ENCODE peak calls at places on chromosomes 6 and 20, in six cellular contexts. E is HFFc6; C is globus pallidus; W is stimulated activated CD8-positive, alpha-beta memory T cell treated with anti-CD3 and anti-CD28 coated beads, Interleukin-7, amount 100 ng/mL, for 4 hours; Z is Peyer's patch; X is NCI-H82. U is an unnamed sample.
A peak's percentile ranks its signal among the peaks of the same experiment; 100 is the strongest.

GRCh38 chr6:121510568-121511177 is 75.2 kb downstream of the GJA1 start:
- DNase-seq in C (no peak), X (no peak), E (no peak), W (no peak), Z (no peak), U (no peak)

GRCh38 chr20:12177657-12178293 is 260.1 kb downstream of the BTBD3 start:
- DNase-seq in Z (no peak), C (peak; percentile 26), W (no peak), E (no peak), X (no peak), U (no peak)

GRCh38 chr6:48560408-48560807 is 449.4 kb upstream of the PTCHD4 start:
- DNase-seq in X (no peak), Z (no peak), C (no peak), W (no peak), E (peak; percentile 22), U (peak; percentile 48)

GRCh38 chr20:6708010-6708409 is 59.5 kb upstream of the BMP2 start:
- DNase-seq in W (no peak), E (no peak), X (no peak), Z (no peak), C (no peak), U (peak; percentile 68)

GRCh38 chr6:36443951-36444428 is 1.2 kb downstream of the KCTD20 start:
- DNase-seq in X (peak; percentile 86), Z (no peak), W (no peak), E (peak; percentile 15), C (peak; percentile 9), U (no peak)

GRCh38 chr20:19929749-19930148 is 87.4 kb upstream of the NAA20 start:
- DNase-seq in X (no peak), C (no peak), W (no peak), E (no peak), Z (no peak), U (no peak)

GRCh38 chr6:27771240-27771639 is 141.0 kb downstream of the OR2B2 start:
- DNase-seq in C (no peak), X (peak; percentile 42), Z (no peak), E (no peak), W (no peak), U (no peak)

GRCh38 chr6:168363302-168363701 is 43.7 kb upstream of the DACT2 start:
- DNase-seq in E (no peak), Z (no peak), W (no peak), X (no peak), C (no peak), U (no peak)

GRCh38 chr6:13761361-13762036 is 49.9 kb upstream of the RANBP9 start:
- DNase-seq in E (peak; percentile 1), W (no peak), C (no peak), X (no peak), Z (no peak), U (no peak)

GRCh38 chr6:85580104-85580877 is 13.4 kb downstream of the SNX14 start:
- DNase-seq in W (no peak), X (no peak), Z (no peak), E (no peak), C (no peak), U (no peak)

GRCh38 chr6:21873562-21873961 is 280.0 kb downstream of the SOX4 start:
- DNase-seq in C (no peak), Z (no peak), W (no peak), X (no peak), E (peak; percentile 91), U (peak; percentile 97)

GRCh38 chr6:136784910-136785746 is 7.1 kb downstream of the MAP3K5 start:
- DNase-seq in C (peak; percentile 49), X (peak; percentile 13), W (no peak), E (no peak), Z (peak; percentile 82), U (no peak)

GRCh38 chr6:114342086-114342825 is 567 bp downstream of the HS3ST5 start:
- DNase-seq in C (peak; percentile 59), W (no peak), X (peak; percentile 47), Z (no peak), E (no peak), U (peak; percentile 16)

GRCh38 chr20:50762045-50762422 is 30.7 kb downstream of the PARD6B start:
- DNase-seq in C (no peak), X (no peak), Z (no peak), E (no peak), W (no peak), U (peak; percentile 56)

GRCh38 chr6:30816791-30817739 is 67.3 kb upstream of the DDR1 start:
- DNase-seq in W (no peak), C (no peak), Z (no peak), X (no peak), E (no peak), U (no peak)

GRCh38 chr6:52566201-52566600 is 10.7 kb downstream of the TRAM2 start:
- DNase-seq in C (no peak), E (no peak), W (no peak), X (no peak), Z (no peak), U (no peak)

GRCh38 chr6:16769131-16769985 is 8.1 kb upstream of the ATXN1 start:
- DNase-seq in W (peak; percentile 54), E (peak; percentile 88), C (no peak), X (peak; percentile 39), Z (peak; percentile 46), U (peak; percentile 93)

GRCh38 chr6:90790696-90791095 is 203.8 kb upstream of the MAP3K7 start:
- DNase-seq in C (no peak), X (no peak), E (peak; percentile 75), W (no peak), Z (no peak), U (no peak)

GRCh38 chr6:2503816-2504494 is 246.8 kb downstream of the MYLK4 start:
- DNase-seq in Z (no peak), C (no peak), W (no peak), X (no peak), E (no peak), U (no peak)

GRCh38 chr6:135222623-135223022 is 41.5 kb downstream of the MYB start:
- DNase-seq in Z (no peak), W (no peak), C (no peak), E (no peak), X (no peak), U (no peak)

GRCh38 chr6:93418448-93419303 is 683 bp downstream of the EPHA7 start:
- DNase-seq in E (no peak), Z (no peak), W (no peak), X (peak; percentile 76), C (peak; percentile 20), U (peak; percentile 86)

GRCh38 chr20:40776702-40777457 is 87.8 kb upstream of the MAFB start:
- DNase-seq in Z (no peak), E (no peak), X (no peak), W (no peak), C (no peak), U (no peak)

GRCh38 chr6:23533954-23534725 is 591.9 kb upstream of the NRSN1 start:
- DNase-seq in C (peak; percentile 18), E (no peak), Z (no peak), X (no peak), W (no peak), U (no peak)

GRCh38 chr20:47648943-47649342 is 136.3 kb downstream of the SULF2 start:
- DNase-seq in W (no peak), Z (no peak), C (no peak), E (no peak), X (no peak), U (no peak)

GRCh38 chr20:63744158-63744557 is 4.6 kb downstream of the SLC2A4RG start:
- DNase-seq in E (no peak), X (no peak), W (no peak), C (no peak), Z (no peak), U (no peak)

GRCh38 chr20:22615425-22615824 is 31.1 kb upstream of the FOXA2 start:
- DNase-seq in E (no peak), W (no peak), Z (no peak), C (no peak), X (no peak), U (no peak)

GRCh38 chr6:128848169-128848935 is 34.6 kb upstream of the LAMA2 start:
- DNase-seq in C (peak; percentile 31), E (no peak), X (peak; percentile 88), W (no peak), Z (no peak), U (peak; percentile 8)

GRCh38 chr20:62702886-62703852 is 5.5 kb upstream of the NTSR1 start:
- DNase-seq in Z (no peak), C (no peak), X (no peak), E (peak; percentile 94), W (peak; percentile 16), U (no peak)

GRCh38 chr20:23082846-23083552 is 3.1 kb downstream of the CD93 start:
- DNase-seq in E (no peak), C (no peak), Z (no peak), W (no peak), X (no peak), U (peak; percentile 61)

GRCh38 chr20:31633339-31633914 is 4.3 kb upstream of the COX4I2 start:
- DNase-seq in C (no peak), E (no peak), X (no peak), W (no peak), Z (no peak), U (no peak)

U was measured in cardiac muscle cell.